ENCODE peak calls at places on chromosomes 1 and 21, in eight cellular contexts. One of them, this sample, is unnamed. For H3K4me1, the result is how much of the 10 kb centered on the place peaks cover.

GRCh38 chr21:45169001-45169400 is 94.6 kb downstream of the ADARB1 start:
- DNase-seq in neural progenitor cell: no peak
- DNase-seq in endodermal cell: no peak
- DNase-seq in sigmoid colon: peak
- DNase-seq in HCT116: no peak
- DNase-seq in tibial artery: no peak
- DNase-seq in cardiac muscle cell: no peak
- DNase-seq in PC-3: no peak
- DNase-seq in this sample: no peak

GRCh38 chr1:202186327-202186726 is 7.3 kb upstream of the LGR6 start:
- DNase-seq in neural progenitor cell: no peak
- DNase-seq in endodermal cell: no peak
- DNase-seq in sigmoid colon: no peak
- DNase-seq in HCT116: no peak
- DNase-seq in tibial artery: no peak
- DNase-seq in cardiac muscle cell: no peak
- DNase-seq in PC-3: no peak
- DNase-seq in this sample: no peak

GRCh38 chr1:119674835-119675289 is 26.8 kb upstream of the ZNF697 start:
- DNase-seq in neural progenitor cell: no peak
- DNase-seq in endodermal cell: no peak
- DNase-seq in sigmoid colon: peak
- DNase-seq in HCT116: peak
- DNase-seq in tibial artery: no peak
- DNase-seq in cardiac muscle cell: peak
- DNase-seq in PC-3: peak
- DNase-seq in this sample: no peak

GRCh38 chr1:193799948-193800690 is 613.7 kb upstream of the B3GALT2 start:
- DNase-seq in neural progenitor cell: no peak
- DNase-seq in endodermal cell: no peak
- DNase-seq in sigmoid colon: no peak
- DNase-seq in HCT116: no peak
- DNase-seq in tibial artery: no peak
- DNase-seq in cardiac muscle cell: no peak
- DNase-seq in PC-3: no peak
- DNase-seq in this sample: no peak

GRCh38 chr1:242847390-242847993 is 323.0 kb upstream of the PLD5 start:
- DNase-seq in neural progenitor cell: peak
- DNase-seq in endodermal cell: no peak
- DNase-seq in sigmoid colon: no peak
- DNase-seq in HCT116: no peak
- DNase-seq in tibial artery: no peak
- DNase-seq in cardiac muscle cell: peak
- DNase-seq in PC-3: peak
- DNase-seq in this sample: no peak

GRCh38 chr1:222461941-222462340 is 86.0 kb downstream of the HHIPL2 start:
- DNase-seq in neural progenitor cell: no peak
- DNase-seq in endodermal cell: no peak
- DNase-seq in sigmoid colon: no peak
- DNase-seq in HCT116: no peak
- DNase-seq in tibial artery: no peak
- DNase-seq in cardiac muscle cell: no peak
- DNase-seq in PC-3: no peak
- DNase-seq in this sample: no peak

GRCh38 chr1:99599678-99600175 is 46.2 kb upstream of the PALMD start:
- DNase-seq in neural progenitor cell: no peak
- DNase-seq in endodermal cell: peak
- DNase-seq in sigmoid colon: no peak
- DNase-seq in HCT116: peak
- DNase-seq in tibial artery: no peak
- DNase-seq in cardiac muscle cell: no peak
- DNase-seq in PC-3: peak
- DNase-seq in this sample: peak

GRCh38 chr1:22952694-22953391 is 19.8 kb downstream of the LACTBL1 start:
- DNase-seq in neural progenitor cell: no peak
- DNase-seq in endodermal cell: no peak
- DNase-seq in sigmoid colon: no peak
- DNase-seq in HCT116: no peak
- DNase-seq in tibial artery: no peak
- DNase-seq in cardiac muscle cell: no peak
- DNase-seq in PC-3: no peak
- DNase-seq in this sample: no peak

GRCh38 chr1:8625981-8626898 is 191.2 kb downstream of the RERE start:
- DNase-seq in neural progenitor cell: no peak
- DNase-seq in endodermal cell: no peak
- DNase-seq in sigmoid colon: no peak
- DNase-seq in HCT116: peak
- DNase-seq in tibial artery: no peak
- DNase-seq in cardiac muscle cell: no peak
- DNase-seq in PC-3: peak
- DNase-seq in this sample: no peak

GRCh38 chr1:197235355-197235754 is 32.7 kb upstream of the CRB1 start:
- DNase-seq in neural progenitor cell: no peak
- DNase-seq in endodermal cell: no peak
- DNase-seq in sigmoid colon: no peak
- DNase-seq in HCT116: no peak
- DNase-seq in tibial artery: no peak
- DNase-seq in cardiac muscle cell: no peak
- DNase-seq in PC-3: no peak
- DNase-seq in this sample: no peak

DNA sequence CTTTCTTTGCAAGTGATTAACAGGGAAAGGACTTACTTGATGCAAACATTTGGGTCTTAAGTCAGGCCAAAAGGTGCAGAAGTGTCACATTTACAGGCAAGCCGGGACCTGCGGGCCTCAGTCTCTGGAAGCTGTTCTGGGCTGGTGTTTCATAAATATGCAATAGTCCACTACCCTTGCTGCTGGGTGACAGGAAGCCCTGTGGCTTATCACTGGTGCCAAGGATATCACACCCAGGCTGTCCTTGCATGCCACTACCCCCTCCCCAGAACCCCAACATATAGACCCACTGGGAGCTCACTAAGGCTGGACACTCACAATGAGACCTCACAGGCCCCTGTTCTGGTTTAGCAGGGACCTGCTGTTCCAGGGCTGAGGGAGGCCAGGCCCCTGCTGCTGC is 3.4 kb upstream of the LEFTY2 start:
- DNase-seq in neural progenitor cell: no peak
- DNase-seq in endodermal cell: no peak
- DNase-seq in sigmoid colon: no peak
- DNase-seq in HCT116: no peak
- DNase-seq in tibial artery: no peak
- DNase-seq in cardiac muscle cell: no peak
- DNase-seq in PC-3: no peak
- DNase-seq in this sample: no peak
- H3K27ac ChIP-seq in neural progenitor cell: no peak
- H3K27ac ChIP-seq in endodermal cell: no peak
- H3K27ac ChIP-seq in sigmoid colon: no peak
- H3K27ac ChIP-seq in HCT116: no peak
- H3K27ac ChIP-seq in tibial artery: no peak
- H3K27ac ChIP-seq in cardiac muscle cell: no peak
- H3K27ac ChIP-seq in PC-3: no peak
- H3K27ac ChIP-seq in this sample: no peak

GRCh38 chr1:6080469-6080868 is 34.8 kb downstream of the KCNAB2 start:
- DNase-seq in neural progenitor cell: no peak
- DNase-seq in endodermal cell: peak
- DNase-seq in sigmoid colon: no peak
- DNase-seq in HCT116: no peak
- DNase-seq in tibial artery: no peak
- DNase-seq in cardiac muscle cell: no peak
- DNase-seq in PC-3: peak
- DNase-seq in this sample: no peak
- TF ChIP-seq CTCF in neural progenitor cell: peak
- TF ChIP-seq CTCF in endodermal cell: peak
- TF ChIP-seq CTCF in sigmoid colon: no peak
- TF ChIP-seq CTCF in HCT116: peak
- TF ChIP-seq CTCF in tibial artery: no peak
- TF ChIP-seq CTCF in cardiac muscle cell: peak
- TF ChIP-seq CTCF in PC-3: peak
- TF ChIP-seq CTCF in this sample: no peak

DNA sequence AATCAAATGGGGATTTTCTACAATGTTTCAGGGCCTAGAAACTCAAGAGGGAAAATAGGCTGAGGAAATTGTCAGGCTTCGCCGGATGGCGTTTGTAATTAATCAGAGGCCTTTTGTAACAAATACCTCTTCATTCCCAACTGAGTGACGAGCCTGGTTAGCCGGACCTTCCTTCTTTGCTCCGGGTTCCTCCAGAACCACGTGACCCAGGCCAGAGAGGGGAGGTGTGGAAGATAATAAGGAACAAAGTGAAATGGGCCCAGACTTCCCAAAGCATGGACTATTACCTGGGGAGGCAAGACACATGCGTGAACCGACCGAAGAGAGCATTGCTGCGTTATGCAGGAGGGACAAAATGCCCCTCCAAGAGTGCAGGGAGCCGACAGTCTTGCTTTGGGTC is 7.5 kb upstream of the IGSF21 start:
- DNase-seq in neural progenitor cell: no peak
- DNase-seq in endodermal cell: no peak
- DNase-seq in sigmoid colon: no peak
- DNase-seq in HCT116: no peak
- DNase-seq in tibial artery: no peak
- DNase-seq in cardiac muscle cell: no peak
- DNase-seq in PC-3: no peak
- DNase-seq in this sample: no peak
- H3K4me1 ChIP-seq in neural progenitor cell: under half
- H3K4me1 ChIP-seq in endodermal cell: under half
- H3K4me1 ChIP-seq in sigmoid colon: under half
- H3K4me1 ChIP-seq in HCT116: under half
- H3K4me1 ChIP-seq in tibial artery: under half
- H3K4me1 ChIP-seq in cardiac muscle cell: under half
- H3K4me1 ChIP-seq in PC-3: under half
- H3K4me1 ChIP-seq in this sample: under half

GRCh38 chr1:35345439-35345981 is 77.0 kb downstream of the ZMYM4 start:
- DNase-seq in neural progenitor cell: no peak
- DNase-seq in endodermal cell: peak
- DNase-seq in sigmoid colon: no peak
- DNase-seq in HCT116: no peak
- DNase-seq in tibial artery: no peak
- DNase-seq in cardiac muscle cell: no peak
- DNase-seq in PC-3: no peak
- DNase-seq in this sample: no peak
- H3K27ac ChIP-seq in neural progenitor cell: no peak
- H3K27ac ChIP-seq in endodermal cell: no peak
- H3K27ac ChIP-seq in sigmoid colon: no peak
- H3K27ac ChIP-seq in HCT116: no peak
- H3K27ac ChIP-seq in tibial artery: no peak
- H3K27ac ChIP-seq in cardiac muscle cell: no peak
- H3K27ac ChIP-seq in PC-3: no peak
- H3K27ac ChIP-seq in this sample: no peak

DNA sequence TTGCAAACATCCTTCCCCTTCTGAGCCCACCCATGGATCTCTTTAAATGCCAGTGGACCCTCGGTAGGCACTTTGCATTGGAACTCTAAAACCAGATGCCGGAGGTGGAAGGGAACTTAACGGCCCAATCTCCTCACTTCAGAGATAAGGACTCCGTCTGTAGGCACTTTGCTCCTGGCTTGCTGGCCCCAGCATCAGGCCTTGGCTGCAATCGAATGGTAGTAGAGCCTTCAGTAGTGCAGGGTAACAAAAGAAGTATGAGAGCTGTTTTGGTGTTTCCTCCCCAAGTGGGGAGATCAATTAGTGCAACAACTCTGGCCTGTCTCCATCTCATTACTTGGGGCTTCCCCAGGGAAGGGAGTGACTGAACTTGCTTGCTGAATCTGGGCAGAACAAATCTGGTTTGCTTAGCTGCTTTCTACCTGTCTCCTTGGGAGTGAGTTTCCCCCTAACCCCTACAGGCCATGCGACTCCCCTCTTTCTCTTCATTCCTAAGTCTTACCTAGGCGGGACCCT is 70.8 kb downstream of the TENT5C start:
- DNase-seq in neural progenitor cell: no peak
- DNase-seq in endodermal cell: no peak
- DNase-seq in sigmoid colon: no peak
- DNase-seq in HCT116: no peak
- DNase-seq in tibial artery: no peak
- DNase-seq in cardiac muscle cell: no peak
- DNase-seq in PC-3: no peak
- DNase-seq in this sample: no peak
- TF ChIP-seq CTCF in neural progenitor cell: no peak
- TF ChIP-seq CTCF in endodermal cell: no peak
- TF ChIP-seq CTCF in sigmoid colon: no peak
- TF ChIP-seq CTCF in HCT116: no peak
- TF ChIP-seq CTCF in tibial artery: no peak
- TF ChIP-seq CTCF in cardiac muscle cell: no peak
- TF ChIP-seq CTCF in PC-3: no peak
- TF ChIP-seq CTCF in this sample: no peak